ENCODE peak calls at places on chromosomes 11 and 22, in ten cellular contexts. N is cardiac muscle cell, P is GM13977, A is NB4, Q is epithelial cell of esophagus, H is mammary epithelial cell, X is A549, G is progenitor cell of endocrine pancreas, R is Calu3, D is A673. M is an unnamed sample.

GRCh38 chr11:76335827-76336226 is 45.1 kb downstream of the THAP12 start:
- DNase-seq in N (no peak), P (no peak), A (peak; percentile 47), Q (no peak), H (no peak), X (no peak), G (no peak), R (no peak), D (no peak), M (no peak)

GRCh38 chr11:44634401-44635281 is 69.2 kb downstream of the CD82 start:
- DNase-seq in N (peak; percentile 54), P (no peak), A (peak; percentile 51), Q (peak; percentile 66), H (peak; percentile 61), X (peak; percentile 60), G (no peak), R (peak; percentile 74), D (peak; percentile 69), M (peak; percentile 68)

GRCh38 chr11:56700919-56701485 is 2.1 kb downstream of the OR9G1 start:
- DNase-seq in N (no peak), P (no peak), A (no peak), Q (no peak), H (no peak), X (no peak), G (no peak), R (no peak), D (no peak), M (no peak)

GRCh38 chr11:32136654-32137053 is 45.8 kb downstream of the RCN1 start:
- DNase-seq in N (no peak), P (no peak), A (no peak), Q (no peak), H (no peak), X (no peak), G (no peak), R (no peak), D (no peak), M (no peak)

GRCh38 chr11:73143126-73143838 is 1.2 kb upstream of the FCHSD2 start:
- DNase-seq in N (peak; percentile 15), P (no peak), A (peak; percentile 88), Q (peak; percentile 9), H (no peak), X (no peak), G (no peak), R (no peak), D (no peak), M (peak; percentile 20)

GRCh38 chr11:119169272-119169719 is 771 bp downstream of the NLRX1 start:
- DNase-seq in N (peak; percentile 61), P (peak; percentile 71), A (peak; percentile 74), Q (peak; percentile 50), H (peak; percentile 37), X (peak; percentile 58), G (no peak), R (peak; percentile 40), D (no peak), M (peak; percentile 66)

GRCh38 chr11:120511804-120512726 is 517 bp downstream of the GRIK4 start:
- DNase-seq in N (no peak), P (peak; percentile 59), A (no peak), Q (no peak), H (no peak), X (no peak), G (no peak), R (no peak), D (no peak), M (no peak)

GRCh38 chr11:45333023-45333422 is 46.9 kb upstream of the SYT13 start:
- DNase-seq in N (no peak), P (no peak), A (no peak), Q (no peak), H (no peak), X (no peak), G (no peak), R (no peak), D (no peak), M (no peak)

DNA sequence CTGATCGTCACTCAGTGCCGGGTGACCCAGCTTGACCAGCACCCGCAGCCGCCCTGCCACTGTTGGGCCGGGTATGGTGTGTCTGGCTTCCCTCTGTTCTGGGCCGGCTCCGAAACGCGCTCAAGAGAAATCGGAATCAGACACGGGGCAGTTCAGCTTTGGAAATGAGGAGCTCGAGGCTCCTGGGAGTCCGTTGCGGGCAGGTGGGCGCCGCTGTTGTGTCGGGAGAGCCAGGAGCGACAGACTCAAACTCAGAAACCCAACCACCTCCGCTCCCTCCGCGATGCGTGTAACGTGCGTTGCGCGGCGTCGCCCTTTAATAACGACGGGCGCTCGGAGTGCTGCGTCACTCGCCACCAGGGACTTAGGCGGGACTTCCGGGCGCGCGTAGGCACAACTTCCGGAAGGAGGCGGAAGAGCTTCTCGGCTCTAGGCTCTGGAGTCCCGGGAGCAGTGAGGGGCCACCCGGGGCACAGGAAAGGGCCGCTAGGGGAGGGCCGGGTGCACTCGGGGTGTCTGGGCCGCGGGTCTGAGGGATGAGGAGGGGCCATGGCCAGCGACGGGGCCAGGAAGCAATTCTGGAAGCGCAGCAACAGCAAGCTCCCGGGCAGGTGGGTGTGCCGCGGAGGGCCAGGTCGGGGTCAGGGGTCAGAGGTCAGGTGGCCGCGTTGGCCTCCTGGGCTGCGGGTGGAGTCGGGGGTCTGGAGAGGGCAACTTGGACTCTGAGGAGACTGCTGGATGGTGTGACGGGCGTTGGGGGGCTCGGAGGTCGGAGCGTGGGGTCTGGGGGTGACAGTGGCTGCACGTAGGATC is at the start of gene TBC1D22A:
- DNase-seq in N (peak; percentile 97), P (peak; percentile 95), A (peak; percentile 95), Q (peak; percentile 96), H (peak; percentile 88), X (peak; percentile 93), G (peak; percentile 84), R (peak; percentile 94), D (peak; percentile 97), M (peak; percentile 96)
- TF ChIP-seq CTCF in N (no peak), P (no peak), A (no peak), Q (no peak), H (no peak), X (no peak), G (no peak), R (no peak), D (no peak), M (no peak)

DNA sequence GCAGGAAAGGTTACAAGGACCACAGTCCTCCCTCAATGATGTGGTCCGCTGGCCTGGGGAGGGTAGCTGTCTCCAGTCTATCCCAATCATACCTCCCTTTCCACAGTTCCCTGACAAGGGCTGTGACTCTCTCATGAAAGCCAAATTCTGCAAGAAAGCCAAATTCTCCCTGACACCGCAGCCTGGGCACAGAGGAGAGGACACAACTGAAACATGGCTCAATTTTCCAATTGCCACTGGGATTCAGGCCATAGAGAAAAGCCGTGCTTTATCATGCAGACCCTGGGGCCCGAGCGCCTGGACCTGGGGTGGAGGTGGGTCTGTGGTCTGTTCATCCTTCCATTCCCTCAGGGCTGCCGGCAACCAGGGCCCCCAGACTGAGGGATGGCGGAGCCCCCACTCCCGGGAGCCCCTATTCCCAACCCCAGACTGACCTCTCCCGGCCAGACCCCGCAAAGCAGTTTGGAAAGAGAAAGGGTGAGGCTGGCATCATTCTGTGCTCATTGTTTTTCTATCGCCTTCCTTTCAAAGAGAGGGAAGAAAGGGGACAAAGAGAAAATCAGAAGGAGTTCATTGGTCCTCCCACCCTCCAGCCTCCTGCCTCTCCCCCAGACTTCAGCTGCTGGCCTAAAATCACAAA is 239.5 kb downstream of the BUD13 start:
- DNase-seq in N (no peak), P (no peak), A (no peak), Q (no peak), H (no peak), X (no peak), G (no peak), R (no peak), D (no peak), M (no peak)
- TF ChIP-seq CTCF in N (peak; percentile 3), P (peak; percentile 14), A (no peak), Q (no peak), H (no peak), X (no peak), G (no peak), R (no peak), D (peak; percentile 12), M (no peak)

DNA sequence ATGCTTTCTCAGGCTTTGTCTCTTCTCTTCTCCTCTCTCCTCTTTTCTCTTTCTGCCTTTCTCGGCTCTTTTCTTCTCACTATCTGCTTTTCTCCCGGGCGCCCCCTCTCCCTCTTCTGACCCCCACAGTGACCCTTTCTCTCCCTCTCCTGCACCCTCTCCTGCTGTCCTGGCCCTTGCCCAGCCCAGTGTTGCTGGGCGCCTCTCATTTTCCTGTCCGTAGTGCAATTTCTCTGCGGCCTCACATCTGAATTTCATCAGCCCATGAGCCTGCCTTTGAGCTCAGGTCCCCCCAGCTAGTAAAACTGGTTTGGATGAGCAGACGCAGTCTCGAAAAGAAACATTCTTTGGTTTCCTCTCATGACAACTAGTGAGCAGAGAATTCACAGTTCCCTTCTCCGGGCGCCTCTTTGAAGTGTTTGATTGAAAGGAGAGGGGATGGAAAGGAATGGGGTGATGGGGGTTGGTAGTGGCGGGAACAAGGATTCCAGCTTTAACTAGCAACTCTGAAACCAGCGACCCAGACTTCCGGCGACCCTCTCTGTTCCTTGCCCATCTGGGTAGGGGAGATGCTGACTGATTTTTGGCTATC is 126.0 kb upstream of the CADM1 start:
- DNase-seq in N (no peak), P (no peak), A (no peak), Q (no peak), H (no peak), X (no peak), G (no peak), R (no peak), D (no peak), M (no peak)
- TF ChIP-seq CTCF in N (no peak), P (no peak), A (no peak), Q (no peak), H (no peak), X (no peak), G (no peak), R (no peak), D (no peak), M (no peak)

GRCh38 chr11:131889146-131889577 is 518.7 kb downstream of the NTM start:
- DNase-seq in N (peak; percentile 24), P (no peak), A (no peak), Q (no peak), H (peak; percentile 64), X (no peak), G (no peak), R (no peak), D (peak; percentile 86), M (no peak)

GRCh38 chr11:131886201-131886600 is 515.8 kb downstream of the NTM start:
- DNase-seq in N (no peak), P (no peak), A (no peak), Q (peak; percentile 40), H (peak; percentile 25), X (no peak), G (no peak), R (no peak), D (no peak), M (no peak)

GRCh38 chr11:131893103-131893502 is 522.7 kb downstream of the NTM start:
- DNase-seq in N (no peak), P (peak; percentile 59), A (no peak), Q (no peak), H (no peak), X (no peak), G (no peak), R (no peak), D (no peak), M (no peak)

GRCh38 chr11:131888230-131888826 is 517.9 kb downstream of the NTM start:
- DNase-seq in N (no peak), P (no peak), A (no peak), Q (peak; percentile 89), H (peak; percentile 90), X (no peak), G (no peak), R (no peak), D (peak; percentile 91), M (no peak)

DNA sequence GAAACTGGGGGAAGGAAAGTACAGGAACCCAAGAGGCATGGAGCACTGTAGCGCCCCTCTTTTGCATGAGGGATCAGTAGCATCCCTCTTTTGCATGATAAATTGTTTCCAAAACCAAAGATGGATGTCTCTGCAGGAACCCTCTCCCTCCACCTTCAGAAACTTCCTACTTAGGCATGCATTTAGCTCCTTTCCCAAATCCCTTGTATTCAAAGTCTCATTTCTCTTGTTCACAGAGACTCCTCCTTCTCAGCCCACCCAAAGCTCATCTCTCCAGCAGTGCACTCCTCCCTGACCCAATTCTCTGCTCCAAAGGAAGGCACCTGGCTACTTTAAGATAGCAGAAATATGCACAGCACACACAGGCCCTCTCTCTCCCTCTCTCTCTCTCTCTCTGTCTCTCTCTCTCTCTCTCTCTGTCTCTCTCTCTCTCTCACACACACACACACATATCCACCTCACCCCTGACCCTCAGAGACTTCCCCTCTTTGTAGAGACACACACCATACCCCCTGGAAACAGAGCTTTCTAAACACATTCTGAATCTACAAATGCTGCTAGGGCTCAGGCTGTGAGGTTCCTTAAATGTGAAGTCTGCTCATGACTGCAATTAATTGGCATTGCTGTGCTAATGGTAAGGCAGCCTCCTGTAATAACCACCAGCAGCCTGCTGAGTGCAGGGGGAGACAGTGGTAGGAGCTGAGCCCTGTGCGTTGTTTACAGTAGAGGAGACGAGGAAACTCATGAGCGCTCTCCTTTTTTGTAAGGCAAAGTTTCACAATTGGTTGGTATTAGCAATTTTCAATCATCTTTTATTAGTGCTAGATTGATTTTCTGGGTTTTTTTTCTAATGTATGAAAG is 519.6 kb downstream of the NTM start:
- DNase-seq in N (peak; percentile 28), P (no peak), A (no peak), Q (no peak), H (no peak), X (no peak), G (no peak), R (no peak), D (peak; percentile 51), M (no peak)
- TF ChIP-seq CTCF in N (no peak), P (no peak), A (no peak), Q (no peak), H (no peak), X (no peak), G (peak; percentile 13), R (no peak), D (peak; percentile 30), M (no peak)